ENCODE peak calls at places on chromosomes 11 and 22, in eight cellular contexts. X, W, K, I, S, H, D and Y are unnamed samples.

GRCh38 chr11:113253406-113253805 is 61.0 kb upstream of the TTC12 start:
- DNase-seq in I (no peak), K (no peak), S (no peak), H (no peak), D (no peak), X (no peak), W (no peak), Y (no peak)

GRCh38 chr11:12263141-12263693 is 114.2 kb upstream of the PARVA start:
- DNase-seq in H (no peak), X (no peak), W (peak; percentile 66), K (no peak), D (peak; percentile 42), S (no peak), I (no peak), Y (no peak)

GRCh38 chr22:25482868-25483639 is 81.4 kb upstream of the GRK3 start:
- DNase-seq in S (no peak), X (no peak), K (no peak), H (no peak), D (no peak), W (no peak), I (no peak), Y (no peak)

GRCh38 chr11:68927280-68928107 is 23.8 kb downstream of the IGHMBP2 start:
- DNase-seq in I (no peak), K (no peak), S (no peak), X (no peak), W (no peak), D (no peak), H (peak; percentile 29), Y (no peak)

GRCh38 chr11:120400564-120401364 is 64.6 kb downstream of the ARHGEF12 start:
- DNase-seq in I (no peak), W (no peak), H (no peak), D (peak; percentile 97), X (peak; percentile 90), S (no peak), K (peak; percentile 33), Y (no peak)

GRCh38 chr11:33893711-33894401 is 2.0 kb upstream of the LMO2 start:
- DNase-seq in I (no peak), H (no peak), K (no peak), W (no peak), S (no peak), X (no peak), D (no peak), Y (no peak)

GRCh38 chr11:7543302-7543701 is 29.5 kb downstream of the PPFIBP2 start:
- DNase-seq in X (no peak), H (no peak), K (no peak), I (no peak), W (peak; percentile 33), S (no peak), D (no peak), Y (no peak)

GRCh38 chr11:6387811-6388599 is 2.3 kb upstream of the SMPD1 start:
- DNase-seq in H (no peak), W (no peak), X (no peak), D (no peak), K (no peak), S (no peak), I (no peak), Y (no peak)

GRCh38 chr22:46845281-46846153 is 83.1 kb downstream of the TBC1D22A start:
- DNase-seq in K (no peak), X (no peak), S (no peak), H (no peak), I (no peak), D (peak; percentile 38), W (no peak), Y (no peak)

GRCh38 chr11:10896493-10896892 is 38.6 kb upstream of the ZBED5 start:
- DNase-seq in I (no peak), K (no peak), X (no peak), H (no peak), D (no peak), S (no peak), W (no peak), Y (no peak)
- H3K4me1 ChIP-seq in I (no peaks in the 10 kb centered on the region), K (peaks cover 15% of the 10 kb centered on the region), X (peaks cover 56% of the 10 kb centered on the region), H (peaks cover 5% of the 10 kb centered on the region), D (peaks cover 45% of the 10 kb centered on the region), S (peaks cover 73% of the 10 kb centered on the region), W (peaks cover 13% of the 10 kb centered on the region), Y (peaks cover 34% of the 10 kb centered on the region)

DNA sequence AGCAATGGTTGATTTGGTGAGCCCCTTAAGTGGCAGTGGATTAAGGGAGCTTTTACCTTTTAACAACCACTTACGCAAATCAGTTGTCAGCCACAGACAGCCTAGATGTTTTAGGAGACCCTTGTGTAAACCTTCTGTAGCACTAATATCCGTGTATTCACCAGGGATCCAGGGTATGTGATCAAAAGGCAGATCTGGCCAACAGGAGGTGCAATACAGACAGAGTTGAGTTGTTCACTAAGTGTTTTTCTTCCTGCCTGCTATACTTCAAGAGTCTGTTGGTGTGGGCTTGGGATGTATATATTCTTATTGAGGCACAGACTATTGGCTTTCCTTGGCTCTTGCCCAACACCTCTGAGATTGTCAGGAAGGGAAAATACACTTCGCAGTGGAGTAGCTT is 175.1 kb downstream of the FAT3 start:
- DNase-seq in H (no peak), I (no peak), S (no peak), D (no peak), W (no peak), X (no peak), K (no peak), Y (no peak)
- TF ChIP-seq CTCF in H (no peak), I (peak; percentile 57), S (peak; percentile 16), D (peak; percentile 22), W (peak; percentile 39), X (no peak), K (no peak), Y (no peak)

GRCh38 chr11:35178067-35178805 is 39.3 kb downstream of the CD44 start:
- DNase-seq in D (no peak), H (no peak), X (no peak), K (no peak), S (no peak), W (no peak), I (no peak), Y (no peak)

GRCh38 chr11:35182317-35182939 is 43.5 kb downstream of the CD44 start:
- DNase-seq in W (no peak), H (no peak), S (no peak), D (peak; percentile 46), X (no peak), K (no peak), I (no peak), Y (no peak)

GRCh38 chr11:35178862-35179261 is 39.9 kb downstream of the CD44 start:
- DNase-seq in X (no peak), S (no peak), H (no peak), D (peak; percentile 79), I (no peak), K (no peak), W (no peak), Y (no peak)

GRCh38 chr11:35179466-35180135 is 40.6 kb downstream of the CD44 start:
- DNase-seq in I (no peak), H (no peak), S (no peak), K (no peak), W (no peak), D (peak; percentile 39), X (no peak), Y (no peak)

DNA sequence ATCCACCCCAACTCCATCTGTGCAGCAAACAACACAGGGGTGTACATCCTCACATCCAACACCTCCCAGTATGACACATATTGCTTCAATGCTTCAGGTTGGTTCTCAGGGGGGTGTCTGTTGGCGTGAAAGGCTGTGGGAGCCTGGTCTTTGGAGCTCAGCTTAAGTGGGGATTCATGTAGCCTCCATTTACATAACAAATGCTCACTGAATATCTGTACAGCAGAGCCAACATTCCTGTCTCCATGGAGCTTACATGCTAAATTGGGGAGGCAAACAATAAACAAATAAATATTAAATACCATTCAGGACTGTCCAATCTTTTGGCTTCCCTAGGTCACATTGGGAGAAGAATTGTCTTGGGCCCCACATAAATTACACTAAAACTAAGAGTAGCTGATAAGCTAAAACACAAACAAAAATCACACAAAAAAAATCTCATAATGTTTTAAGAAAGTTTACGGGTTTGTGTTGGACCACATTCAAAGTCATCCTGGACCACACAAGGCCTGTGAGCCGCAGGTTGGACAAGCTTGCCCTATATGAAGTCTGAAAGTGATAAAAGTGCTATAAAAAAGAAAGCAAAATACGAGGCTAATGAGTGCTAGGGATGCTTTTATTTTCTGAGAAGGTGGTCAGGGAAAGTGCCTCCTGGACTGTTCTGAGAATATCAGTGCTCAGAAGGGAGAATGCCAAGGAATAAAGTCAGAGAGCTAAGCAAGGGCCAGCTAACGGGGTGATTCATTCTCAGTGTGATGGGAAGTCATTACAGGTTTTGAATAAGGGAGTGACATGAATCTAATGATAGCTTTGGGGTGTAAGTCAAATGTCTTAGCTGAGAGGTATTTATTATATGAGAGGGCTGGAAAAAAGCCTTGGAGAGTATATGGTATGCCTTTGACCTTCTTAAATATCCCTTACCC is 41.6 kb downstream of the CD44 start:
- DNase-seq in W (no peak), D (no peak), K (no peak), S (no peak), I (no peak), H (no peak), X (no peak), Y (no peak)
- H3K4me1 ChIP-seq in W (no peaks in the 10 kb centered on the region), D (peaks cover 47% of the 10 kb centered on the region), K (peaks cover 36% of the 10 kb centered on the region), S (peaks cover 6% of the 10 kb centered on the region), I (peaks cover 7% of the 10 kb centered on the region), H (peaks cover 2% of the 10 kb centered on the region), X (no peaks in the 10 kb centered on the region), Y (peaks cover 47% of the 10 kb centered on the region)

DNA sequence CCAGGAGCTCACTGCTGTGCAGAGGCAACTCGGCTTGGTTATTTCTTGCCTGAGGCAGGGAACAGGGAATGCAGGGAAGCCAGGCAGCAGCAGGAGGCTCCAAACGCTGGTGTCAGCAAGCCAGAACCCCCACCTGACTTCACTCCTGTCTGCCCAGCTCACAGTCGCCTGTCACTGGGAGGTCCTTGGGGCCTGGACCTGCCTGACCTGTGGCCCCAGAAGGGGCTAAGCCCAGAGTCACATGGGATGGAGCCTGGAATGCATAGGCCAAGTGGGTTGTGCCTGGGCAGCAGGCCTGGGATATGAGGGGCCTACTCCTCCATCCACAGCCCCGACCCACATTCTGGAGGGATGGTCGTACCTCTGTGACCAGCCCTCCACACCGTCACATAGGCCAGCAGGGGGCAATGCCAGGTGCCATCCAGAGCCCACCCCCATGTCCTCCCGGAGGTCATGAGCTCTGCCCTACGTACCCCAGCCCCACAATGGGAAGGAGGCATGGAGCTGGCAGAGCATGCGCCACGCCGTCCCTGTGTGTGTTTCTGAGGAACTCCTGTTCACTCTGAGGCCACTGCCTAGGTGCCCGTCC is 5.2 kb downstream of the RASSF7 start:
- DNase-seq in D (no peak), S (no peak), K (no peak), H (peak; percentile 75), W (no peak), X (no peak), I (peak; percentile 58), Y (no peak)
- TF ChIP-seq CTCF in D (no peak), S (no peak), K (no peak), H (no peak), W (no peak), X (no peak), I (no peak), Y (no peak)